ENCODE peak calls at places on chromosomes 4 and X, in seven cellular contexts. One of them, this sample, is unnamed.

GRCh38 chr4:181181331-181181730 is 1061.9 kb upstream of the TENM3 start:
- DNase-seq in activated T-cell treated with anti-CD3 and anti-CD28 coated beads for 4 hours: no peak
- DNase-seq in fibroblast of pulmonary artery: no peak
- DNase-seq in cardiac muscle cell: no peak
- DNase-seq in GM04503: no peak
- DNase-seq in right atrium auricular region: no peak
- DNase-seq in GM12891: no peak
- DNase-seq in this sample: no peak

GRCh38 chrX:153061732-153062131 is 5.5 kb downstream of the PNMA3 start:
- DNase-seq in activated T-cell treated with anti-CD3 and anti-CD28 coated beads for 4 hours: no peak
- DNase-seq in fibroblast of pulmonary artery: peak
- DNase-seq in cardiac muscle cell: no peak
- DNase-seq in GM04503: no peak
- DNase-seq in right atrium auricular region: no peak
- DNase-seq in GM12891: no peak
- DNase-seq in this sample: no peak

GRCh38 chr4:54482529-54482961 is 175.2 kb upstream of the KIT start:
- DNase-seq in activated T-cell treated with anti-CD3 and anti-CD28 coated beads for 4 hours: no peak
- DNase-seq in fibroblast of pulmonary artery: peak
- DNase-seq in cardiac muscle cell: no peak
- DNase-seq in GM04503: peak
- DNase-seq in right atrium auricular region: no peak
- DNase-seq in GM12891: no peak
- DNase-seq in this sample: no peak

GRCh38 chr4:40492747-40493146 is 136.9 kb downstream of the RBM47 start:
- DNase-seq in activated T-cell treated with anti-CD3 and anti-CD28 coated beads for 4 hours: no peak
- DNase-seq in fibroblast of pulmonary artery: no peak
- DNase-seq in cardiac muscle cell: no peak
- DNase-seq in GM04503: no peak
- DNase-seq in right atrium auricular region: no peak
- DNase-seq in GM12891: no peak
- DNase-seq in this sample: no peak

GRCh38 chr4:69489856-69490255 is 5.8 kb downstream of the UGT2B4 start:
- DNase-seq in activated T-cell treated with anti-CD3 and anti-CD28 coated beads for 4 hours: no peak
- DNase-seq in fibroblast of pulmonary artery: no peak
- DNase-seq in cardiac muscle cell: no peak
- DNase-seq in GM04503: no peak
- DNase-seq in right atrium auricular region: no peak
- DNase-seq in GM12891: no peak
- DNase-seq in this sample: no peak

GRCh38 chr4:54961357-54961975 is 163.9 kb downstream of the KDR start:
- DNase-seq in activated T-cell treated with anti-CD3 and anti-CD28 coated beads for 4 hours: no peak
- DNase-seq in fibroblast of pulmonary artery: peak
- DNase-seq in cardiac muscle cell: peak
- DNase-seq in GM04503: no peak
- DNase-seq in right atrium auricular region: no peak
- DNase-seq in GM12891: no peak
- DNase-seq in this sample: no peak

GRCh38 chr4:84870398-84871163 is 95.9 kb downstream of the WDFY3 start:
- DNase-seq in activated T-cell treated with anti-CD3 and anti-CD28 coated beads for 4 hours: no peak
- DNase-seq in fibroblast of pulmonary artery: peak
- DNase-seq in cardiac muscle cell: no peak
- DNase-seq in GM04503: no peak
- DNase-seq in right atrium auricular region: no peak
- DNase-seq in GM12891: no peak
- DNase-seq in this sample: no peak

GRCh38 chr4:137960371-137961050 is 281.6 kb downstream of the SLC7A11 start:
- DNase-seq in activated T-cell treated with anti-CD3 and anti-CD28 coated beads for 4 hours: no peak
- DNase-seq in fibroblast of pulmonary artery: peak
- DNase-seq in cardiac muscle cell: no peak
- DNase-seq in GM04503: peak
- DNase-seq in right atrium auricular region: no peak
- DNase-seq in GM12891: no peak
- DNase-seq in this sample: no peak

GRCh38 chr4:55437823-55438222 is 42.1 kb downstream of the TMEM165 start:
- DNase-seq in activated T-cell treated with anti-CD3 and anti-CD28 coated beads for 4 hours: no peak
- DNase-seq in fibroblast of pulmonary artery: no peak
- DNase-seq in cardiac muscle cell: no peak
- DNase-seq in GM04503: no peak
- DNase-seq in right atrium auricular region: no peak
- DNase-seq in GM12891: no peak
- DNase-seq in this sample: no peak

This sample was measured in NCI-H146.